ENCODE peak calls at places on chromosomes 3 and 15, in four cellular contexts. P, X, A and I are unnamed samples.
A peak's percentile ranks its signal among the peaks of the same experiment; 100 is the strongest.

GRCh38 chr3:185930393-185931107 is 7.3 kb downstream of the TRA2B start:
- DNase-seq in P (no peak), X (no peak), A (no peak), I (no peak)

GRCh38 chr3:55485208-55485791 is 1.8 kb downstream of the WNT5A start:
- DNase-seq in P (peak; percentile 24), A (peak; percentile 32), X (peak; percentile 42), I (peak; percentile 85)

GRCh38 chr15:49415638-49416037 is 7.4 kb upstream of the FGF7 start:
- DNase-seq in P (no peak), X (no peak), A (no peak), I (no peak)

GRCh38 chr3:67635257-67635656 is 19.2 kb downstream of the SUCLG2 start:
- DNase-seq in P (no peak), A (no peak), X (no peak), I (no peak)

GRCh38 chr3:182902236-182902635 is 78.1 kb downstream of the DCUN1D1 start:
- DNase-seq in P (no peak), X (no peak), A (no peak), I (no peak)

GRCh38 chr15:74657846-74658245 is 38.0 kb downstream of the EDC3 start:
- DNase-seq in A (no peak), P (no peak), X (peak; percentile 36), I (no peak)

GRCh38 chr3:2869905-2870304 is 240.3 kb downstream of the IL5RA start:
- DNase-seq in A (no peak), P (no peak), X (no peak), I (no peak)

GRCh38 chr15:60720493-60721231 is 241.7 kb upstream of the ICE2 start:
- DNase-seq in P (no peak), A (peak; percentile 67), X (no peak), I (no peak)

GRCh38 chr15:82768414-82769081 is 37.3 kb downstream of the FSD2 start:
- DNase-seq in P (no peak), X (no peak), A (no peak), I (no peak)

GRCh38 chr3:115108614-115109013 is 38.5 kb downstream of the ZBTB20 start:
- DNase-seq in P (no peak), A (no peak), X (no peak), I (no peak)

GRCh38 chr3:13853978-13854296 is 25.9 kb downstream of the WNT7A start:
- DNase-seq in P (no peak), A (no peak), X (no peak), I (no peak)

GRCh38 chr3:181056276-181056675 is 66.7 kb upstream of the DNAJC19 start:
- DNase-seq in A (no peak), P (no peak), X (no peak), I (no peak)

GRCh38 chr15:89090791-89091666 is 2.8 kb downstream of the ABHD2 start:
- DNase-seq in X (peak; percentile 69), A (no peak), P (no peak), I (no peak)
- TF ChIP-seq SP1 in X (no peak), A (no peak), P (no peak), I (no peak)

GRCh38 chr3:193906849-193907410 is 229.0 kb upstream of the HES1 start:
- DNase-seq in X (no peak), P (no peak), A (no peak), I (no peak)
- TF ChIP-seq BHLHE40 in X (no peak), P (no peak), A (no peak), I (no peak)

GRCh38 chr3:16807981-16808380 is 76.8 kb upstream of the PLCL2 start:
- DNase-seq in A (no peak), P (no peak), X (no peak), I (no peak)
- TF ChIP-seq SP1 in A (no peak), P (no peak), X (no peak), I (no peak)

DNA sequence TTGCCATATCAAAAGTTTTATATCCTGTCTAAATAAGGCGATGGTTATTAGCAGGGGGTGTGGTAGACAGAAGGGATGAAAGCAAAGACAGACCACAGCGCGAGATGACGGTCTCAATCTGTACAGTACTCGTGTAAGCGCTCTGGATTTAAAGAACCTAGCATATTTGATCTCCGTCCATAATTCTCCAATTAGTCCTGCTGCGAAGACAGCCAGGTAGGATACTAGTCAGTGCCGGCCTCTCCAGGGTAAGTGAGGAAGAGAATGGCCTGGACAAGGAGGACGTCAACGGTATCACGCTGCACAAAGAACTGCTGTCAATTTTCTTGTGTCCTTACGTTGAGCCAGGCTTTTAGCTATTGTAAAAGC is 658 bp downstream of the SGO1 start:
- DNase-seq in P (no peak), X (peak; percentile 49), A (no peak), I (peak; percentile 20)
- TF ChIP-seq BHLHE40 in P (no peak), X (no peak), A (no peak), I (no peak)